ENCODE peak calls at places on chromosomes 11 and 22, in five cellular contexts. One of them, this sample, is unnamed.

GRCh38 chr11:61776561-61777075 is 15.8 kb downstream of the TMEM258 start:
- DNase-seq in kidney epithelial cell: peak
- DNase-seq in left ventricle myocardium inferior: no peak
- DNase-seq in AG04450: peak
- DNase-seq in OCI-LY7: peak
- DNase-seq in this sample: peak

GRCh38 chr11:108666373-108666772 is 1.5 kb downstream of the DDX10 start:
- DNase-seq in OCI-LY7: no peak
- DNase-seq in AG04450: no peak
- DNase-seq in kidney epithelial cell: no peak
- DNase-seq in left ventricle myocardium inferior: no peak
- DNase-seq in this sample: peak

GRCh38 chr11:129375731-129376657 is at the start of gene BARX2:
- DNase-seq in AG04450: peak
- DNase-seq in left ventricle myocardium inferior: peak
- DNase-seq in OCI-LY7: no peak
- DNase-seq in kidney epithelial cell: peak
- DNase-seq in this sample: peak

GRCh38 chr11:15074206-15075161 is 1.1 kb downstream of the CALCB start:
- DNase-seq in left ventricle myocardium inferior: peak
- DNase-seq in kidney epithelial cell: peak
- DNase-seq in OCI-LY7: peak
- DNase-seq in AG04450: peak
- DNase-seq in this sample: peak

GRCh38 chr11:45082744-45083543 is 63.5 kb upstream of the PRDM11 start:
- DNase-seq in AG04450: no peak
- DNase-seq in OCI-LY7: peak
- DNase-seq in kidney epithelial cell: no peak
- DNase-seq in left ventricle myocardium inferior: no peak
- DNase-seq in this sample: no peak

GRCh38 chr11:45830596-45830995 is 16.7 kb upstream of the CRY2 start:
- DNase-seq in left ventricle myocardium inferior: no peak
- DNase-seq in AG04450: no peak
- DNase-seq in OCI-LY7: no peak
- DNase-seq in kidney epithelial cell: no peak
- DNase-seq in this sample: no peak

GRCh38 chr22:43263645-43264514 is 76.9 kb upstream of the TTLL12 start:
- DNase-seq in AG04450: peak
- DNase-seq in OCI-LY7: no peak
- DNase-seq in left ventricle myocardium inferior: peak
- DNase-seq in kidney epithelial cell: peak
- DNase-seq in this sample: peak

GRCh38 chr11:123393312-123393927 is 36.6 kb upstream of the GRAMD1B start:
- DNase-seq in kidney epithelial cell: no peak
- DNase-seq in AG04450: no peak
- DNase-seq in left ventricle myocardium inferior: no peak
- DNase-seq in OCI-LY7: no peak
- DNase-seq in this sample: no peak

GRCh38 chr11:36055356-36055755 is 111.5 kb downstream of the LDLRAD3 start:
- DNase-seq in OCI-LY7: no peak
- DNase-seq in AG04450: no peak
- DNase-seq in left ventricle myocardium inferior: no peak
- DNase-seq in kidney epithelial cell: no peak
- DNase-seq in this sample: no peak

GRCh38 chr11:117187799-117188481 is 9.4 kb downstream of the SIDT2 start:
- DNase-seq in kidney epithelial cell: no peak
- DNase-seq in OCI-LY7: no peak
- DNase-seq in left ventricle myocardium inferior: no peak
- DNase-seq in AG04450: no peak
- DNase-seq in this sample: no peak

GRCh38 chr22:48503876-48504275 is 1323.8 kb downstream of the BRD1 start:
- DNase-seq in left ventricle myocardium inferior: no peak
- DNase-seq in kidney epithelial cell: no peak
- DNase-seq in OCI-LY7: no peak
- DNase-seq in AG04450: no peak
- DNase-seq in this sample: no peak

GRCh38 chr11:92941676-92942571 is 27.5 kb upstream of the MTNR1B start:
- DNase-seq in kidney epithelial cell: no peak
- DNase-seq in AG04450: no peak
- DNase-seq in left ventricle myocardium inferior: no peak
- DNase-seq in OCI-LY7: peak
- DNase-seq in this sample: peak

GRCh38 chr11:48017105-48017874 is 36.9 kb downstream of the PTPRJ start:
- DNase-seq in AG04450: no peak
- DNase-seq in kidney epithelial cell: no peak
- DNase-seq in OCI-LY7: peak
- DNase-seq in left ventricle myocardium inferior: no peak
- DNase-seq in this sample: no peak

GRCh38 chr22:49685116-49685515 is 142.6 kb downstream of the BRD1 start:
- DNase-seq in OCI-LY7: no peak
- DNase-seq in AG04450: no peak
- DNase-seq in kidney epithelial cell: no peak
- DNase-seq in left ventricle myocardium inferior: no peak
- DNase-seq in this sample: no peak

GRCh38 chr11:60222141-60222540 is 20.8 kb downstream of the MS4A4E start:
- DNase-seq in OCI-LY7: no peak
- DNase-seq in kidney epithelial cell: no peak
- DNase-seq in AG04450: no peak
- DNase-seq in left ventricle myocardium inferior: no peak
- DNase-seq in this sample: no peak

GRCh38 chr11:84642500-84642899 is 984.6 kb downstream of the DLG2 start:
- DNase-seq in left ventricle myocardium inferior: no peak
- DNase-seq in OCI-LY7: no peak
- DNase-seq in AG04450: no peak
- DNase-seq in kidney epithelial cell: no peak
- DNase-seq in this sample: no peak

GRCh38 chr11:48170176-48170839 is 46.3 kb upstream of the OR4B1 start:
- DNase-seq in kidney epithelial cell: no peak
- DNase-seq in AG04450: no peak
- DNase-seq in left ventricle myocardium inferior: peak
- DNase-seq in OCI-LY7: peak
- DNase-seq in this sample: no peak

GRCh38 chr22:47757741-47758140 is 995.3 kb downstream of the TBC1D22A start:
- DNase-seq in left ventricle myocardium inferior: no peak
- DNase-seq in OCI-LY7: no peak
- DNase-seq in AG04450: no peak
- DNase-seq in kidney epithelial cell: no peak
- DNase-seq in this sample: no peak

GRCh38 chr22:46421272-46421671 is 85.8 kb downstream of the TRMU start:
- DNase-seq in kidney epithelial cell: peak
- DNase-seq in OCI-LY7: peak
- DNase-seq in AG04450: no peak
- DNase-seq in left ventricle myocardium inferior: no peak
- DNase-seq in this sample: no peak

GRCh38 chr22:26554956-26555355 is 35.0 kb downstream of the TPST2 start:
- DNase-seq in kidney epithelial cell: no peak
- DNase-seq in left ventricle myocardium inferior: no peak
- DNase-seq in AG04450: no peak
- DNase-seq in OCI-LY7: peak
- DNase-seq in this sample: no peak

GRCh38 chr22:29690481-29690880 is 29.3 kb upstream of the CABP7 start:
- DNase-seq in left ventricle myocardium inferior: no peak
- DNase-seq in OCI-LY7: no peak
- DNase-seq in kidney epithelial cell: no peak
- DNase-seq in AG04450: no peak
- DNase-seq in this sample: no peak

GRCh38 chr22:49850021-49850911 is 3.4 kb upstream of the ZBED4 start:
- DNase-seq in kidney epithelial cell: no peak
- DNase-seq in OCI-LY7: no peak
- DNase-seq in left ventricle myocardium inferior: no peak
- DNase-seq in AG04450: no peak
- DNase-seq in this sample: no peak

GRCh38 chr11:129208863-129209262 is 16.7 kb upstream of the ARHGAP32 start:
- DNase-seq in kidney epithelial cell: no peak
- DNase-seq in left ventricle myocardium inferior: no peak
- DNase-seq in OCI-LY7: no peak
- DNase-seq in AG04450: no peak
- DNase-seq in this sample: no peak

GRCh38 chr11:16612801-16613400 is 125.5 kb upstream of the C11orf58 start:
- DNase-seq in left ventricle myocardium inferior: no peak
- DNase-seq in OCI-LY7: no peak
- DNase-seq in AG04450: no peak
- DNase-seq in kidney epithelial cell: no peak
- DNase-seq in this sample: peak

GRCh38 chr22:48800036-48800885 is 1027.4 kb downstream of the BRD1 start:
- DNase-seq in AG04450: no peak
- DNase-seq in OCI-LY7: no peak
- DNase-seq in kidney epithelial cell: no peak
- DNase-seq in left ventricle myocardium inferior: no peak
- DNase-seq in this sample: no peak

GRCh38 chr11:44563716-44564115 is 1.7 kb upstream of the CD82 start:
- DNase-seq in OCI-LY7: no peak
- DNase-seq in AG04450: peak
- DNase-seq in left ventricle myocardium inferior: no peak
- DNase-seq in kidney epithelial cell: no peak
- DNase-seq in this sample: no peak

GRCh38 chr11:68763181-68763721 is 11.9 kb upstream of the TESMIN start:
- DNase-seq in kidney epithelial cell: no peak
- DNase-seq in OCI-LY7: no peak
- DNase-seq in left ventricle myocardium inferior: no peak
- DNase-seq in AG04450: no peak
- DNase-seq in this sample: peak

GRCh38 chr11:32173435-32173834 is 82.6 kb downstream of the RCN1 start:
- DNase-seq in AG04450: peak
- DNase-seq in kidney epithelial cell: peak
- DNase-seq in left ventricle myocardium inferior: peak
- DNase-seq in OCI-LY7: no peak
- DNase-seq in this sample: peak

GRCh38 chr11:60717956-60718355 is 6.6 kb upstream of the MS4A18 start:
- DNase-seq in left ventricle myocardium inferior: no peak
- DNase-seq in OCI-LY7: no peak
- DNase-seq in AG04450: no peak
- DNase-seq in kidney epithelial cell: no peak
- DNase-seq in this sample: no peak

GRCh38 chr22:31229402-31230140 is 17.5 kb downstream of the LIMK2 start:
- DNase-seq in kidney epithelial cell: no peak
- DNase-seq in left ventricle myocardium inferior: peak
- DNase-seq in OCI-LY7: no peak
- DNase-seq in AG04450: no peak
- DNase-seq in this sample: no peak

GRCh38 chr11:95245038-95245437 is 14.0 kb upstream of the SESN3 start:
- DNase-seq in kidney epithelial cell: peak
- DNase-seq in OCI-LY7: no peak
- DNase-seq in AG04450: no peak
- DNase-seq in left ventricle myocardium inferior: no peak
- DNase-seq in this sample: peak
- TF ChIP-seq CTCF in kidney epithelial cell: no peak
- TF ChIP-seq CTCF in OCI-LY7: no peak
- TF ChIP-seq CTCF in AG04450: no peak
- TF ChIP-seq CTCF in left ventricle myocardium inferior: no peak
- TF ChIP-seq CTCF in this sample: no peak

GRCh38 chr22:37412445-37413250 is 14.6 kb downstream of the ELFN2 start:
- DNase-seq in AG04450: no peak
- DNase-seq in left ventricle myocardium inferior: no peak
- DNase-seq in OCI-LY7: no peak
- DNase-seq in kidney epithelial cell: no peak
- DNase-seq in this sample: no peak
- TF ChIP-seq CTCF in AG04450: no peak
- TF ChIP-seq CTCF in left ventricle myocardium inferior: no peak
- TF ChIP-seq CTCF in OCI-LY7: no peak
- TF ChIP-seq CTCF in kidney epithelial cell: no peak
- TF ChIP-seq CTCF in this sample: no peak

GRCh38 chr11:64234840-64235379 is 526 bp downstream of the VEGFB start:
- DNase-seq in left ventricle myocardium inferior: peak
- DNase-seq in kidney epithelial cell: no peak
- DNase-seq in AG04450: no peak
- DNase-seq in OCI-LY7: peak
- DNase-seq in this sample: peak
- TF ChIP-seq CTCF in left ventricle myocardium inferior: peak
- TF ChIP-seq CTCF in kidney epithelial cell: no peak
- TF ChIP-seq CTCF in AG04450: no peak
- TF ChIP-seq CTCF in OCI-LY7: no peak
- TF ChIP-seq CTCF in this sample: no peak

GRCh38 chr11:75734491-75735180 is 17.0 kb downstream of the MOGAT2 start:
- DNase-seq in kidney epithelial cell: no peak
- DNase-seq in left ventricle myocardium inferior: no peak
- DNase-seq in OCI-LY7: peak
- DNase-seq in AG04450: no peak
- DNase-seq in this sample: no peak
- TF ChIP-seq CTCF in kidney epithelial cell: no peak
- TF ChIP-seq CTCF in left ventricle myocardium inferior: no peak
- TF ChIP-seq CTCF in OCI-LY7: no peak
- TF ChIP-seq CTCF in AG04450: no peak
- TF ChIP-seq CTCF in this sample: no peak

DNA sequence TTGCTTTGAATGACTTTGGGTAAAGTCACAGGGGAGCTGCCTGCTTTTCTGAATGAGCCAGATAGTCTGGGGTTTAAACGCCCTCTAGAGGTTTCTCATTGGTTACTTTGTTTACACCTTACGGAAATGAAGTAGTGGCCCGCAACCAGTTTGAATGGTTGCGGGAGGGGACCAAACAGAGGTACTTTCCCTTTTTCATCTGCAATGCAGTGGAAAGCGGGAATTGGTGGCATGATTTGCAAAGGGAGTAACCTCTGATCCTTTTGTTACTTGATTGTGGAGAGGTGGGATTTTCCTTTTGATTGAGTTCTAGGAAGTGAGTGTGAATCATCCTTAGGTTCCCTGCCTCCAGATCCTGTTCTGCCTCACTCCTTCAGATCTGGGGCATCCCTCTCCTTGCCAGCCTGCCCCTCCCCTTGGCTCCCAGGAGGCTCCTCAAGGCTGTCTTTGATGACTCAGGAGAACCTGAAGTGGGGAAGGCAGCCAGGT is 15.9 kb upstream of the GLYATL1 start:
- DNase-seq in left ventricle myocardium inferior: no peak
- DNase-seq in AG04450: no peak
- DNase-seq in kidney epithelial cell: peak
- DNase-seq in OCI-LY7: peak
- DNase-seq in this sample: peak
- TF ChIP-seq CTCF in left ventricle myocardium inferior: peak
- TF ChIP-seq CTCF in AG04450: peak
- TF ChIP-seq CTCF in kidney epithelial cell: peak
- TF ChIP-seq CTCF in OCI-LY7: peak
- TF ChIP-seq CTCF in this sample: no peak

DNA sequence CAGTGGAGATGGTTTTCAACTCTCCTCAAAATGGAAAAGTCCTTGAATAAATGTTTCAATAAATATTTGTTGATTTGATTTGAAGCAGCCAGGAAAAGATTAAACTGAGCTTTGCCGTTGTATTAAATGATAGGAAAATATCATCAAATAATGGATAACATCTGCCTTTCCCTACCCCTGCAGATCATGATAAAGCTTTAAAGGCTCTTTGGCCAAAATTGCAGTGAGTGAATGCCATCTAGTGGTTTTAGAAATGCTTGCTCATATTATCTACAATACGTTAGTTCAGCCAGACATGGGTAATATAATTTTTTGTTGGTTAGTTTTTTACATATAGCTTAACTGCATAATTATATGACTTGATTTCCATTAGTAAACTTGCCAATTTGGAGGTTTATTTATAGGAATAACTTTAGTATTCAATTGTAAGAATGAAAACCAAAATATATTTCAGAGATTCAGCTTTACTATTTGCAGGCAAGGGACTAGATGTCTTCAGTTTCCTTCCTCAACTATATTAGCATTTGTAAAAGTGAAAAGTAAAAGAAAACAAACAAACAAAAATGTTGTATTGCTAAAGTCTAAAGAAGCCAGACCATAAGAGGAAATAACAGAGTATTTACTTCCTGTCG is 159.2 kb downstream of the MSANTD4 start:
- DNase-seq in kidney epithelial cell: no peak
- DNase-seq in AG04450: peak
- DNase-seq in left ventricle myocardium inferior: no peak
- DNase-seq in OCI-LY7: peak
- DNase-seq in this sample: peak
- TF ChIP-seq CTCF in kidney epithelial cell: peak
- TF ChIP-seq CTCF in AG04450: peak
- TF ChIP-seq CTCF in left ventricle myocardium inferior: peak
- TF ChIP-seq CTCF in OCI-LY7: peak
- TF ChIP-seq CTCF in this sample: peak

GRCh38 chr11:67288452-67289225 is 464 bp upstream of the ANKRD13D start:
- DNase-seq in kidney epithelial cell: no peak
- DNase-seq in AG04450: peak
- DNase-seq in left ventricle myocardium inferior: peak
- DNase-seq in OCI-LY7: peak
- DNase-seq in this sample: peak
- TF ChIP-seq CTCF in kidney epithelial cell: no peak
- TF ChIP-seq CTCF in AG04450: peak
- TF ChIP-seq CTCF in left ventricle myocardium inferior: peak
- TF ChIP-seq CTCF in OCI-LY7: peak
- TF ChIP-seq CTCF in this sample: peak

This sample was measured in MCF 10A.